ENCODE peak calls at places on chromosomes 13 and 19, in eight cellular contexts. Q is pancreas; U is upper lobe of left lung; N is adrenal gland; Z is CD4-positive, alpha-beta T cell; L is stomach; A is neural progenitor cell; V is right lobe of liver. Y is an unnamed sample.

GRCh38 chr13:90428522-90429210 is 918.8 kb upstream of the MIR17HG start:
- DNase-seq in Q (no peak), U (no peak), N (no peak), Z (no peak), L (no peak), A (no peak), V (no peak), Y (peak; percentile 57)

GRCh38 chr13:106182404-106182803 is 353.1 kb downstream of the EFNB2 start:
- DNase-seq in Q (no peak), U (no peak), N (no peak), Z (no peak), L (no peak), A (no peak), V (no peak), Y (no peak)

GRCh38 chr13:29457299-29457698 is 138.2 kb downstream of the SLC7A1 start:
- DNase-seq in Q (no peak), U (no peak), N (no peak), Z (no peak), L (no peak), A (no peak), V (no peak), Y (no peak)

GRCh38 chr13:40232321-40232720 is 434.1 kb downstream of the FOXO1 start:
- DNase-seq in Q (no peak), U (no peak), N (no peak), Z (no peak), L (no peak), A (peak; percentile 72), V (no peak), Y (no peak)

GRCh38 chr13:22665531-22665930 is 515.2 kb upstream of the SGCG start:
- DNase-seq in Q (no peak), U (no peak), N (no peak), Z (no peak), L (no peak), A (no peak), V (no peak), Y (no peak)

GRCh38 chr13:112842343-112842856 is 126.6 kb upstream of the MCF2L start:
- DNase-seq in Q (no peak), U (no peak), N (no peak), Z (no peak), L (no peak), A (peak; percentile 71), V (no peak), Y (no peak)

GRCh38 chr19:35757231-35757748 is 461 bp upstream of the HSPB6 start:
- DNase-seq in Q (peak; percentile 73), U (peak; percentile 92), N (peak; percentile 85), Z (no peak), L (peak; percentile 49), A (peak; percentile 66), V (peak; percentile 72), Y (peak; percentile 80)

GRCh38 chr13:99698816-99699099 is 197.5 kb downstream of the TM9SF2 start:
- DNase-seq in Q (no peak), U (no peak), N (no peak), Z (no peak), L (no peak), A (no peak), V (no peak), Y (no peak)

GRCh38 chr13:26867451-26868067 is 107.0 kb upstream of the GPR12 start:
- DNase-seq in Q (no peak), U (no peak), N (peak; percentile 47), Z (no peak), L (no peak), A (peak; percentile 46), V (no peak), Y (no peak)

GRCh38 chr19:49064029-49064629 is 489 bp downstream of the NTF4 start:
- DNase-seq in Q (no peak), U (no peak), N (no peak), Z (no peak), L (no peak), A (peak; percentile 20), V (no peak), Y (no peak)

GRCh38 chr13:39765801-39766463 is 110.5 kb downstream of the COG6 start:
- DNase-seq in Q (no peak), U (no peak), N (no peak), Z (no peak), L (peak; percentile 46), A (peak; percentile 52), V (peak; percentile 75), Y (no peak)

GRCh38 chr19:13117176-13117771 is 734 bp upstream of the TRMT1 start:
- DNase-seq in Q (no peak), U (no peak), N (no peak), Z (no peak), L (no peak), A (no peak), V (no peak), Y (no peak)

GRCh38 chr13:83620535-83621220 is 261.6 kb downstream of the SLITRK1 start:
- DNase-seq in Q (no peak), U (no peak), N (no peak), Z (no peak), L (no peak), A (no peak), V (no peak), Y (no peak)

DNA sequence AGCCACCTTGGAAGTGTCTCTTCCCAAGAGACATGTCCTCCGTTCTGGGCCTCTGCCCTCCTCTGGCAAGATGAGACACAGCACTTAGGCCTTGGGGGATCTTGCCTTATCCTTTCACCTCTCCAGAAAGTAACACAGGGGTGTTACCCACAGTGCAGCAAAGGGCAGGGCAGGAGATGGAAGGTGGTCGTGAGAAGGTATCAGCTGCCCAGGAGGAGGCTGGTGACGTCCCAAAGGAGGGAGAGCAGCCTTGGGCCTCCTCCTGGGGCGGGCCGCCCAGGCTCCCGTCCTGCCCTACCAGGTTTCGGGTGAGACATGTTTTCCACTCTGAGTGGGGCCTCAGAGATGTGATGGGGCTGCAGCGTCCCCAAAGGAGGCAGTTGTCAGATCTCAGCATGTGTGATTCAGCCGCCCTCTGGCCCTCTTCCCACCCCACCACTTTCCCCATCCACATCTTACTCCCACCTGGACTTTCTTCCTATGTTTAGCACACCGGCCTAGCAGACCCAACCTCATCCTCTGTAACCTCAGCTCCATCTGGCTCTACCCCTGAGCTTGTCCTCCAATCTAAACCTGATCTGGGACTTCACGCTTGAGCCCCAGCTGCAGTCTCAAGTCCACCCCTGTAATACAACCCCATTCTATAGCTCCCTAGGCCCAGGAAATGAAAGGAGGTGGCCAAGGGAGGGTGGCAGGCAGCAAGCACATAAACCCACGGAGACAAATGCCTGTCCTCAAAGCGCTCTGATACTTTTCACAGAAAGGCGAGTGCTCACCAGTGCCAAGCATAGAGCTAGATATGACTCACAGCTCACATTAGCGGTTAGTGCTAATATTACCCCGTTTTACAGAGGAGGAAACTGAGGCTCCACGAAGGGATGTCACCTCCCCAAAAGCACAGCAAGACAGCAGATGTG is 9.3 kb downstream of the POU2F2 start:
- DNase-seq in Q (no peak), U (no peak), N (no peak), Z (no peak), L (no peak), A (no peak), V (no peak), Y (no peak)
- TF ChIP-seq CTCF in Q (no peak), U (no peak), N (no peak), Z (no peak), L (no peak), A (no peak), V (no peak), Y (no peak)

DNA sequence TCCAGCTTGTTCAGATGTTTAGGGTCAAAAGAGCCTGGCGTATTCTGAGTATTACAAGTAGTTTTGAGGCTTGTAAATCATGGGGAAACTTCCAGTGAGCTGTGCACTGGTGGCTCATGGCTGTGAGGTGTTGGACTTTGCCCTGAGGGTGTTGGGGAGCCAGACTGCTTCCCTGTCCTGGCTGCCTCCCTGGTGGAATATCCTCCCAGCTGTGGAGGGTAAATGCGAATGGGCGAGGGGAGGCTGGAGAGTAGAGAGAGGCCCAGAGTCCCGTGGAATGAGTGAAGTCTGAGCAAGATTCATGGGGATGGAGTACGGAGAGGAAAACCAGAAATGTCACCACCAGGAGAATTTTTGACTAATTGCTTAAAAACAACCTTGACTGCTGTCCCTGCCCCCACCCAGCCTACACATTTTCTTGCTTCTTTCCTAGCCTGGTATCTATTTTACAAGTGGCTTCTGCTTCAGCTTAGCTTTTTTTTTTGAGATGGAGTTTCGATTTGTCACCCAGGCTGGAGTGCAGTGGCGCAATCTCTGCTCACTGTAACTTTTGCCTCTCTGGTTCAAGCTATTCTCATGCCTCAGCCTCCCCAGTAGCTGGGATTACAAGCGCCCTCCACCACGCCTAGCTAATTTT is 3.7 kb downstream of the SNRPA start:
- DNase-seq in Q (no peak), U (no peak), N (peak; percentile 57), Z (no peak), L (peak; percentile 60), A (no peak), V (peak; percentile 79), Y (no peak)
- H3K27ac ChIP-seq in Q (no peak overlapping the region), U (peak overlapping the region; percentile 41), N (peak overlapping the region; percentile 73), Z (no peak overlapping the region), L (peak overlapping the region; percentile 72), A (peak overlapping the region; percentile 1), V (peak overlapping the region; percentile 84), Y (peak overlapping the region; percentile 65)

GRCh38 chr19:44990966-44991365 is 10.3 kb upstream of the RELB start:
- DNase-seq in Q (no peak), U (no peak), N (no peak), Z (no peak), L (no peak), A (no peak), V (no peak), Y (no peak)

GRCh38 chr19:44986389-44986788 is 14.9 kb upstream of the RELB start:
- DNase-seq in Q (no peak), U (no peak), N (no peak), Z (no peak), L (no peak), A (no peak), V (no peak), Y (no peak)

GRCh38 chr19:44987148-44987675 is 14.1 kb upstream of the RELB start:
- DNase-seq in Q (no peak), U (peak; percentile 73), N (no peak), Z (no peak), L (no peak), A (no peak), V (no peak), Y (no peak)

GRCh38 chr19:44990459-44990858 is 10.8 kb upstream of the RELB start:
- DNase-seq in Q (no peak), U (no peak), N (no peak), Z (no peak), L (no peak), A (no peak), V (no peak), Y (no peak)

DNA sequence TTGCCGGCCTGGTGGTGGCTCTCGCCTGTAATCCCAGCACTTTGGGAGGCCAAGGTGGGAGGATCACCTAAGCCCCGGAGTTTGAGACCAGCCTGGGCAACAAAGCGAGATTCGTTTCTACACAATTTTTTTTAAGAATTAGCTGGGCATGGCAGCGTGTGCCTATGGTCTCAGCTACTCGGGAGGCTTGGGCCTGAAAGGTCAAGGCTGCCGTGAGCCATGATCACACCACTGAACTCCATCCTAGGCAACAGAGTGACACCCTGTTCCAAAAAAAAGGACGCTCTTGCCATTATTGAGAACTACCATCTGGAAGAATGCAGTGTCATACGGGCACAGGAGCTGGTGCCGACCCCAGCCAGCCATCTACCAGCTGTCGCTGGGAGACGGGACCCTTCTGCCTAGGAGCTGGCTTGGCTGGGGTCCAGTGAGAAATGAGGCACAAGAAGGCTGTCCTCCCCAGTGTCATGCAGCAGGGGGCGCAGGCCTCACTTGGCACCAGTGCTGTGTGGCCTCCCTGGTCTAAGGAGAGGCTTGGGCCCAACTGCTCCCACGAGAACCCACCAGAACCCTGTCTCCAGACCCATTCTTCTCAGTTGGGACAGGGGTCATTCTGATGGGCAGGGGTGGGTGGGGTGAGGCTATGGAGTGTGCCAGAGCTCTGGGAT is 12.2 kb upstream of the RELB start:
- DNase-seq in Q (peak; percentile 77), U (no peak), N (peak; percentile 87), Z (peak; percentile 59), L (peak; percentile 74), A (peak; percentile 79), V (peak; percentile 68), Y (peak; percentile 78)
- TF ChIP-seq CTCF in Q (peak; percentile 17), U (peak; percentile 30), N (peak; percentile 18), Z (peak; percentile 48), L (no peak), A (peak; percentile 70), V (peak; percentile 46), Y (peak; percentile 38)

GRCh38 chr19:57708641-57709354 is at the start of gene ZNF154:
- DNase-seq in Q (peak; percentile 28), U (peak; percentile 78), N (peak; percentile 66), Z (peak; percentile 64), L (no peak), A (peak; percentile 94), V (no peak), Y (peak; percentile 64)
- H3K27ac ChIP-seq in Q (peak within 1 kb of the TSS; percentile 39), U (peak within 1 kb of the TSS; percentile 57), N (peak within 1 kb of the TSS; percentile 84), Z (peak within 1 kb of the TSS; percentile 52), L (peak within 1 kb of the TSS; percentile 67), A (peak within 1 kb of the TSS; percentile 26), V (peak within 1 kb of the TSS; percentile 68), Y (peak within 1 kb of the TSS; percentile 81)

Y was measured in upper lobe of right lung.